ENCODE peak calls at places on chromosomes 5 and 9, in six cellular contexts. S is heart left ventricle; A is heart right ventricle; B is CD8-positive, alpha-beta memory T cell; F is upper lobe of right lung; E is CD8-positive, alpha-beta T cell. X is an unnamed sample. For H3K9me3, the result is how much of the 10 kb centered on the place peaks cover.

GRCh38 chr9:88932766-88933165 is 58.5 kb upstream of the S1PR3 start:
- DNase-seq in S (no peak), F (no peak), E (no peak), A (no peak), B (no peak), X (no peak)

GRCh38 chr5:2417301-2417700 is 334.2 kb downstream of the IRX2 start:
- DNase-seq in F (no peak), B (no peak), S (no peak), A (no peak), E (no peak), X (no peak)

GRCh38 chr9:85727500-85727899 is 14.3 kb downstream of the AGTPBP1 start:
- DNase-seq in F (no peak), E (no peak), A (no peak), S (no peak), B (no peak), X (no peak)

GRCh38 chr9:99259231-99259918 is 37.3 kb downstream of the SEC61B start:
- DNase-seq in S (peak), F (peak), E (no peak), A (peak), B (peak), X (no peak)

GRCh38 chr9:90958328-90958727 is 156.7 kb downstream of the SYK start:
- DNase-seq in A (no peak), B (no peak), E (no peak), S (no peak), F (no peak), X (no peak)

GRCh38 chr5:83720805-83721431 is at the start of gene HAPLN1:
- DNase-seq in F (no peak), S (no peak), B (no peak), E (no peak), A (no peak), X (no peak)

GRCh38 chr9:91144782-91145181 is 216.9 kb downstream of the AUH start:
- DNase-seq in S (no peak), B (no peak), E (no peak), A (no peak), F (no peak), X (no peak)

GRCh38 chr5:127871448-127872153 is 168.4 kb downstream of the CCDC192 start:
- DNase-seq in F (no peak), B (no peak), A (no peak), E (no peak), S (no peak), X (no peak)

GRCh38 chr9:5438301-5439162 is 807 bp upstream of the PLGRKT start:
- DNase-seq in S (no peak), F (no peak), B (peak), A (no peak), E (no peak), X (no peak)

GRCh38 chr9:117088786-117089185 is 326.1 kb downstream of the ASTN2 start:
- DNase-seq in E (no peak), F (no peak), S (no peak), B (no peak), A (no peak), X (no peak)

GRCh38 chr5:113162770-113163169 is 186.2 kb downstream of the DCP2 start:
- DNase-seq in S (no peak), A (no peak), B (no peak), E (no peak), F (no peak), X (no peak)

GRCh38 chr9:101219030-101219429 is 165.8 kb downstream of the BAAT start:
- DNase-seq in E (no peak), A (no peak), S (no peak), F (no peak), B (no peak), X (no peak)

GRCh38 chr5:6446626-6447309 is 1.9 kb upstream of the UBE2QL1 start:
- DNase-seq in E (no peak), F (no peak), S (no peak), B (no peak), A (no peak), X (no peak)

GRCh38 chr5:140571105-140571504 is 6.5 kb downstream of the SLC35A4 start:
- DNase-seq in B (no peak), F (peak), E (no peak), A (peak), S (peak), X (no peak)
- H3K9me3 ChIP-seq in B (under half), F (under half), E (under half), A (under half), S (under half), X (under half)

DNA sequence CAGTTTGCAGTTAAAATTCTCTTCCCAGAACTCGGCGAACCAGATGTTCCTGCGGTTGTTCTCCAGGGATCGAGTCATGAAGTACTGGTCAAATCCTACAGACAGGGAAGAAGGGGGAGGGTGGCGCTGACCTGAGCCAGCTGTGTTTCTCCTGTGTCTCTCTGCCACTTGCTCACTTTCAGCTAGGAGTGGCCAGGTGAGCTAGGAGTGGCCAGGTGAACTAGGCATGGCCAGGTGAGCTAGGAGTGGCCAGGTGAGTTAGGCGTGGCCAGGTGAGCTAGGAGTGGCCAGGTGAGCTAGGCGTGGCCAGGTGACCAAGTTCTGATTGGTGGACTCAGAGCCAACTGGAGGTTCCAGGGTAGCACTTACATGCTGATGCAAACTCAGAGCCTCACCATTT is 5.8 kb downstream of the GRM6 start:
- DNase-seq in B (no peak), E (no peak), A (no peak), F (no peak), S (no peak), X (no peak)
- H3K9me3 ChIP-seq in B (under half), E (under half), A (under half), F (under half), S (half or more), X (under half)

GRCh38 chr5:158590936-158591863 is 508.5 kb downstream of the EBF1 start:
- DNase-seq in F (no peak), B (no peak), E (no peak), A (no peak), S (peak), X (no peak)

GRCh38 chr5:158599132-158599531 is 500.6 kb downstream of the EBF1 start:
- DNase-seq in B (no peak), S (peak), A (no peak), F (no peak), E (no peak), X (no peak)

GRCh38 chr5:158593925-158594324 is 505.8 kb downstream of the EBF1 start:
- DNase-seq in S (no peak), B (no peak), A (no peak), F (no peak), E (no peak), X (no peak)

GRCh38 chr5:158589939-158590338 is 509.8 kb downstream of the EBF1 start:
- DNase-seq in F (no peak), B (no peak), S (no peak), A (no peak), E (no peak), X (no peak)

GRCh38 chr5:158594595-158595242 is 505.0 kb downstream of the EBF1 start:
- DNase-seq in F (no peak), A (no peak), B (no peak), S (no peak), E (no peak), X (no peak)
- H3K9me3 ChIP-seq in F (under half), A (under half), B (under half), S (under half), E (under half), X (under half)

GRCh38 chr9:975740-976257 is 656 bp upstream of the DMRT3 start:
- DNase-seq in A (no peak), E (no peak), S (no peak), B (no peak), F (no peak), X (no peak)
- H3K9me3 ChIP-seq in A (under half), E (under half), S (under half), B (under half), F (under half), X (under half)

GRCh38 chr5:8905021-8905420 is 640.9 kb downstream of the SEMA5A start:
- DNase-seq in E (no peak), A (no peak), F (no peak), S (peak), B (no peak), X (no peak)
- H3K9me3 ChIP-seq in E (under half), A (under half), F (under half), S (under half), B (under half), X (under half)

DNA sequence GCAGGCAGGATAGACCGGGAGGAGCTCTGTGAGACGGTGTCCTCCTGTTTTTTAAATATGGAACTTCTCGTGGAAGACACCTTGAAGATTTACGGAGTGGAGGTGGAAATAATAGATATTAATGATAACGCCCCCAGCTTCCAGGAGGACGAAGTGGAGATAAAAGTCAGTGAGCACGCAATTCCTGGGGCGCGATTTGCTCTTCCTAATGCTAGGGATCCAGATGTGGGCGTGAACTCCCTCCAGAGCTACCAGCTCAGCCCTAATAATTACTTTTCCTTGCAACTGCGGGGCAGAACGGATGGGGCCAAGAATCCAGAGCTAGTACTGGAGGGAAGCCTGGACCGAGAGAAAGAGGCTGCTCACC is 621 bp downstream of the PCDHGA11 start:
- DNase-seq in B (no peak), F (no peak), S (no peak), A (no peak), E (no peak), X (no peak)
- H3K9me3 ChIP-seq in B (under half), F (half or more), S (half or more), A (under half), E (under half), X (under half)

GRCh38 chr5:141434006-141434405 is 3.7 kb downstream of the PCDHGA12 start:
- DNase-seq in B (no peak), E (no peak), S (no peak), F (no peak), A (no peak), X (no peak)
- H3K9me3 ChIP-seq in B (under half), E (under half), S (half or more), F (under half), A (under half), X (under half)